ENCODE peak calls at places on chromosomes 1 and 21, in seven cellular contexts. W, L, Z, U, O, H and G are unnamed samples. For H3K36me3, H3K4me1 and H3K9me3, the result is how much of the 10 kb centered on the place peaks cover.

GRCh38 chr1:182520746-182521145 is 68.3 kb downstream of the RNASEL start:
- DNase-seq in O (no peak), W (no peak), L (no peak), H (no peak), Z (no peak), U (no peak), G (no peak)

GRCh38 chr1:202807926-202808757 is at the start of gene KDM5B:
- DNase-seq in O (peak), L (peak), Z (peak), W (peak), U (peak), H (peak), G (no peak)

GRCh38 chr1:158121604-158122254 is 59.0 kb upstream of the CD1D start:
- DNase-seq in W (no peak), L (no peak), H (no peak), O (peak), U (peak), Z (no peak), G (no peak)

GRCh38 chr1:158002022-158002629 is 8.7 kb downstream of the KIRREL1 start:
- DNase-seq in L (no peak), W (no peak), Z (no peak), H (no peak), U (peak), O (no peak), G (no peak)

GRCh38 chr1:160830321-160831153 is 32.1 kb downstream of the CD244 start:
- DNase-seq in U (peak), Z (peak), O (peak), L (peak), W (no peak), H (peak), G (no peak)

GRCh38 chr1:177659259-177659658 is 310.6 kb downstream of the SEC16B start:
- DNase-seq in W (no peak), Z (no peak), H (no peak), U (no peak), O (no peak), L (no peak), G (no peak)

GRCh38 chr1:26694597-26695416 is 1.0 kb upstream of the ARID1A start:
- DNase-seq in U (peak), W (no peak), H (no peak), L (no peak), O (no peak), Z (no peak), G (no peak)

GRCh38 chr1:103106426-103107321 is 1.6 kb downstream of the COL11A1 start:
- DNase-seq in H (peak), Z (no peak), U (peak), O (no peak), W (peak), L (no peak), G (no peak)

GRCh38 chr1:60692031-60692430 is 390.3 kb upstream of the NFIA start:
- DNase-seq in H (no peak), L (no peak), U (no peak), Z (no peak), W (no peak), O (no peak), G (no peak)

GRCh38 chr1:184163674-184164470 is 112.3 kb downstream of the TSEN15 start:
- DNase-seq in U (no peak), L (no peak), O (no peak), W (no peak), Z (no peak), H (peak), G (no peak)

GRCh38 chr1:30374400-30375070 is 348.9 kb downstream of the MATN1 start:
- DNase-seq in W (no peak), L (no peak), O (no peak), Z (no peak), U (no peak), H (no peak), G (no peak)

GRCh38 chr1:40708750-40709099 is 17.2 kb downstream of the NFYC start:
- DNase-seq in L (no peak), O (peak), W (no peak), U (peak), H (no peak), Z (no peak), G (no peak)

GRCh38 chr1:210618379-210618778 is 289.7 kb downstream of the HHAT start:
- DNase-seq in O (no peak), U (no peak), L (no peak), H (no peak), W (no peak), Z (no peak), G (no peak)

GRCh38 chr1:32817815-32818786 is 648 bp downstream of the S100PBP start:
- DNase-seq in W (peak), Z (peak), O (peak), L (no peak), H (peak), U (peak), G (peak)

GRCh38 chr1:221230605-221231004 is 351.4 kb downstream of the HLX start:
- DNase-seq in W (no peak), Z (no peak), L (no peak), U (no peak), O (no peak), H (peak), G (no peak)

GRCh38 chr1:61865646-61866220 is 123.5 kb downstream of the PATJ start:
- DNase-seq in L (no peak), W (no peak), Z (no peak), O (no peak), U (no peak), H (peak), G (no peak)

GRCh38 chr1:220300442-220301121 is 28.3 kb upstream of the RAB3GAP2 start:
- DNase-seq in W (peak), U (peak), L (no peak), Z (peak), H (peak), O (peak), G (no peak)

GRCh38 chr1:94989911-94990463 is 63.1 kb upstream of the CNN3 start:
- DNase-seq in Z (no peak), W (peak), U (no peak), O (no peak), H (no peak), L (no peak), G (no peak)

DNA sequence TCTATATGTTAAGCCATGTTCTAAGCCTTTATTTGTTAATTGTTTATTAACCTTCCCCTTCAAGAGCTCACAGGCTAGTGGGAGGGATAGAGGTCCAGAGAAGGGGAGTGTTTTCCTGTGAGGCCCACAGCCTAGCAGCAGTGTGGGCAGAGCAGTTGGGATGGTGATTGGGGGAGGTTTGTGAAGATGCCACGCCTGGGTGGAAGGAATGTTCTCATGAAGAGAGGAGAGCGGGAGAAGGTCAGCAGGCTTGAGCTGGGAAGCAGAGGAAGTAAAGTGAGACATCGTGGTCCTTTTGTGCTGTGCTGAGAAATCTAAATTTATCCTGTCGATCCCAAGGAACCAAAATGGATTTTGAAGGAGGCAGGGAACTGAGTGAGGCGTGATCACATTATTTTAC is 42.6 kb downstream of the TRAPPC10 start:
- DNase-seq in W (no peak), O (no peak), U (no peak), L (no peak), H (no peak), Z (no peak), G (no peak)
- H3K36me3 ChIP-seq in W (under half), O (half or more), U (under half), L (under half), H (under half), Z (half or more), G (under half)

DNA sequence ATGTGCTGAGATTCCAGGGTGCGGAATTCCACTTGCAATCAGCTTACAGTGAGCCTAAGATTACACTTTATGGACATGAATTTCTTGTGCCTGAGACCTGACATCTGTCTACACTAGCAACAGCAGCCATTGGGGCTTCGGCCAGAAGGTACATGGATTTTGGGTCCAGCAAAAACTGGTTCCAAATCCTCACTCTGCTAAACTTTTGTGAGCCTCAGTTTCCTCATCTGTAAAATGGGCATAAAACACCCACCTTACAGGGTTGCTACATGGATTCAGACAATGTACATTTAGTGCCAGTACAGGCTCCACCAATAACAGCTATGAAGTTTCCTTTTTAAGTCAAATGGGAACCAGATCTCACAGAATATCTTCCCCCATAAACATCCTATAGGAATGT is 30.8 kb downstream of the RHEX start:
- DNase-seq in U (no peak), L (no peak), O (no peak), Z (no peak), H (no peak), W (no peak), G (no peak)
- H3K4me1 ChIP-seq in U (under half), L (under half), O (under half), Z (under half), H (under half), W (under half), G (under half)

GRCh38 chr1:12554521-12555305 is 63.3 kb downstream of the DHRS3 start:
- DNase-seq in Z (peak), W (no peak), O (no peak), L (no peak), U (no peak), H (no peak), G (no peak)

GRCh38 chr1:12552111-12552888 is 65.7 kb downstream of the DHRS3 start:
- DNase-seq in Z (peak), L (no peak), U (no peak), H (no peak), W (no peak), O (no peak), G (no peak)

GRCh38 chr1:12555411-12556367 is 62.3 kb downstream of the DHRS3 start:
- DNase-seq in H (no peak), W (no peak), U (no peak), L (no peak), O (no peak), Z (peak), G (no peak)

GRCh38 chr1:12552951-12553921 is 64.8 kb downstream of the DHRS3 start:
- DNase-seq in O (no peak), W (no peak), Z (peak), L (no peak), H (no peak), U (peak), G (no peak)

DNA sequence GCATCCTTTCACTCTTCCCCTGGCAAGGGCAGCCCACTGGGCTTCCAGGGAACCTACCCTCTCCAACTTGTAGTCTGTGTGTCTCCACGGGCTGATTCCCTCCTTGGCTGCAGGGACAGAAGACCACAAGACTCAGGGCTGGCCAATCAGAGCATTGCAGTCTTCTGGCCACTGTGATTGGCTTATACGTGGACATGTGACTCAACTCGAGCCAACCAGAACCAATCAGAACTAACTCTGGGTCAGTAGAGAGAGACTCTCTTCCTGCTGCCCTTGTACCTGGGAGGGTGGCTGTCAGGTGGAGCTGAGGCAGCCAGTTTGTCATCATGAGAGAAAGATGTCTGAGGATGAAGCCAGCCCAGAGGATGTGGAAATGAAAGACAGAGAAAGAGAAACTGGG is 64.0 kb downstream of the DHRS3 start:
- DNase-seq in Z (peak), L (no peak), H (no peak), U (no peak), O (peak), W (no peak), G (no peak)
- H3K9me3 ChIP-seq in Z (under half), L (under half), H (under half), U (under half), O (under half), W (under half), G (under half)

GRCh38 chr1:11471473-11471872 is 7.5 kb upstream of the DISP3 start:
- DNase-seq in U (no peak), W (no peak), L (no peak), H (no peak), O (no peak), Z (no peak), G (no peak)

GRCh38 chr1:11472284-11472683 is 6.7 kb upstream of the DISP3 start:
- DNase-seq in W (no peak), L (no peak), O (no peak), H (no peak), Z (no peak), U (no peak), G (no peak)

GRCh38 chr1:11470912-11471311 is 8.0 kb upstream of the DISP3 start:
- DNase-seq in H (no peak), U (no peak), O (no peak), W (no peak), Z (no peak), L (no peak), G (no peak)

GRCh38 chr1:11475718-11476117 is 3.2 kb upstream of the DISP3 start:
- DNase-seq in Z (no peak), L (no peak), W (no peak), U (no peak), O (no peak), H (no peak), G (no peak)

GRCh38 chr1:11473635-11474034 is 5.3 kb upstream of the DISP3 start:
- DNase-seq in Z (no peak), O (peak), H (no peak), W (no peak), U (peak), L (no peak), G (no peak)
- H3K36me3 ChIP-seq in Z (under half), O (under half), H (under half), W (under half), U (under half), L (under half), G (under half)

GRCh38 chr1:230858918-230859819 is 9.2 kb downstream of the C1orf198 start:
- DNase-seq in L (no peak), W (no peak), O (no peak), Z (no peak), U (peak), H (no peak), G (no peak)
- H3K4me1 ChIP-seq in L (under half), W (under half), O (under half), Z (half or more), U (half or more), H (half or more), G (half or more)

GRCh38 chr1:225179686-225180085 is 248.2 kb downstream of the LBR start:
- DNase-seq in W (no peak), Z (no peak), O (no peak), L (no peak), U (no peak), H (no peak), G (no peak)
- H3K9me3 ChIP-seq in W (under half), Z (under half), O (under half), L (under half), U (under half), H (under half), G (under half)

DNA sequence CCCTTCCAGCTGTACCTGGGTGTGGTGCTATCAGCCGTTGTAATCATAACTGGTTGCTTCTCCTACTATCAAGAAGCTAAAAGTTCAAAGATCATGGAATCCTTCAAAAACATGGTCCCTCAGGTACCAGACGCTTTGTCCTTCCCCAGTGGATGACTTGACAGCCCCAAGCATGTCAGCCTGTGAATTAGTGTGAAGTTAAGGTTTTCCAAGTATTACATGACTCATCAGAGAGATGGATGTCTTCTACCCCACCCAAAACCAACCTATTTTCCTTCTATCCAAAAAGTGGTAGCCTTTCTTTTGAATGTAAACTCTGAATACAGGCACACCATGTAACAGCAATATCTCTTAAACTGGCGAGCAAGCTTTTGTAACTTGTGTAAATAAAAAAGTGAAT is 15.1 kb downstream of the ATP1A1 start:
- DNase-seq in O (peak), Z (no peak), W (no peak), L (no peak), U (no peak), H (no peak), G (no peak)
- H3K36me3 ChIP-seq in O (half or more), Z (half or more), W (under half), L (half or more), U (under half), H (half or more), G (under half)